ENCODE peak calls at places on chromosomes 3 and 15, in four cellular contexts. One of them, this sample, is unnamed.

GRCh38 chr15:78618064-78618463 is 2.7 kb downstream of the CHRNA3 start:
- DNase-seq in neural progenitor cell: no peak
- DNase-seq in testis: no peak
- DNase-seq in choroid plexus epithelial cell: no peak
- DNase-seq in this sample: no peak

GRCh38 chr3:111045564-111045963 is 26.1 kb upstream of the NECTIN3 start:
- DNase-seq in neural progenitor cell: no peak
- DNase-seq in testis: no peak
- DNase-seq in choroid plexus epithelial cell: peak
- DNase-seq in this sample: peak

GRCh38 chr15:88878720-88879184 is 16.6 kb downstream of the HAPLN3 start:
- DNase-seq in neural progenitor cell: peak
- DNase-seq in testis: peak
- DNase-seq in choroid plexus epithelial cell: peak
- DNase-seq in this sample: peak

GRCh38 chr3:140863481-140864084 is 78.1 kb upstream of the SLC25A36 start:
- DNase-seq in neural progenitor cell: peak
- DNase-seq in testis: peak
- DNase-seq in choroid plexus epithelial cell: peak
- DNase-seq in this sample: peak

GRCh38 chr3:119575507-119575906 is 3.8 kb upstream of the ADPRH start:
- DNase-seq in neural progenitor cell: no peak
- DNase-seq in testis: no peak
- DNase-seq in choroid plexus epithelial cell: no peak
- DNase-seq in this sample: no peak

GRCh38 chr3:110165753-110166152 is 828.4 kb upstream of the DPPA4 start:
- DNase-seq in neural progenitor cell: peak
- DNase-seq in testis: no peak
- DNase-seq in choroid plexus epithelial cell: peak
- DNase-seq in this sample: peak

GRCh38 chr3:14486460-14486859 is 53.7 kb downstream of the GRIP2 start:
- DNase-seq in neural progenitor cell: no peak
- DNase-seq in testis: no peak
- DNase-seq in choroid plexus epithelial cell: no peak
- DNase-seq in this sample: no peak

GRCh38 chr3:62319570-62320243 is 53.6 kb downstream of the FEZF2 start:
- DNase-seq in neural progenitor cell: no peak
- DNase-seq in testis: no peak
- DNase-seq in choroid plexus epithelial cell: no peak
- DNase-seq in this sample: no peak

GRCh38 chr3:43388188-43388587 is 101.8 kb downstream of the SNRK start:
- DNase-seq in neural progenitor cell: no peak
- DNase-seq in testis: no peak
- DNase-seq in choroid plexus epithelial cell: no peak
- DNase-seq in this sample: no peak

GRCh38 chr3:43388909-43389308 is 102.6 kb downstream of the SNRK start:
- DNase-seq in neural progenitor cell: no peak
- DNase-seq in testis: no peak
- DNase-seq in choroid plexus epithelial cell: peak
- DNase-seq in this sample: no peak

GRCh38 chr3:43390255-43390588 is 103.9 kb downstream of the SNRK start:
- DNase-seq in neural progenitor cell: no peak
- DNase-seq in testis: no peak
- DNase-seq in choroid plexus epithelial cell: no peak
- DNase-seq in this sample: no peak

GRCh38 chr3:43391621-43392020 is 105.3 kb downstream of the SNRK start:
- DNase-seq in neural progenitor cell: no peak
- DNase-seq in testis: no peak
- DNase-seq in choroid plexus epithelial cell: no peak
- DNase-seq in this sample: no peak

DNA sequence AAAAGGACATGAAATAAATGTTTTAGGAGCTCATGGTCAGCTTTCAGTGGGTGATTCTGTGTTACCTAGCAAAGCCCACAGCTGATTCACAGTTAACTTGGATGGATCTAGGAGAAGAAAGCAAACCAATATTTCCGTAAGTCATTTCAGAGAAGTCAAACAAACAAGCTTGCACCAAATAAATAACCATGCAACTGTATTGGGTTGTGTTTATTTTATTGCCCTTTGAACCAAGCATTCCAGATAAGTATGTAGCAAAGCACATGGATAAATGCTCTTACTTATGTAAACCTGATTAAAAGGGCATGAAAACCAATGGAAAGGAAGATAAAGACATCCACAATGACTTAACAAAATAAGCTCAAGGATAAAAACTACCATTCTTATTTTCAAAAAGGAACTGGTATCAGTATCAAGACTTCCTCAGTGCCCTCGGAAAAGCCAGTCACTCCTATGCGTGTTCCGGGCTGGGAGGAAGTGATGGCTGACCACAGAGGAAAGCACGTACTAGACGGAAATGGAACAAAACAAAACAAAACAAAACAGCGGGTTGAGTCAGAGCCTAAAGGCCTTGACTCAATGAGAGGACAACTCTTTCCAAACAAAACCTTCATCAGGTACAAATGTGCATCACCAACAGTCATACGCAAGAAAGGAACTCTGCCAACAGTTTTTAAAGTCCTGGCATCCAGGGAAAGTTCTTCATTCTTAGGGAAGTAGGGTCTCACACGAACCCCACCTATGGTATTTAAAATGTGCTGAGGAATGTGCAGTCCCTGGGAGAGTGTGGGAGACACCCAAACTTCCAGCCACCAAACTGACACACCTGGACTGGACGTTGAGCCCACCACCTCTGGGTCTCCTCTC is 103.3 kb downstream of the SNRK start:
- DNase-seq in neural progenitor cell: no peak
- DNase-seq in testis: no peak
- DNase-seq in choroid plexus epithelial cell: peak
- DNase-seq in this sample: peak
- TF ChIP-seq CTCF in neural progenitor cell: no peak
- TF ChIP-seq CTCF in testis: no peak
- TF ChIP-seq CTCF in choroid plexus epithelial cell: no peak
- TF ChIP-seq CTCF in this sample: no peak

DNA sequence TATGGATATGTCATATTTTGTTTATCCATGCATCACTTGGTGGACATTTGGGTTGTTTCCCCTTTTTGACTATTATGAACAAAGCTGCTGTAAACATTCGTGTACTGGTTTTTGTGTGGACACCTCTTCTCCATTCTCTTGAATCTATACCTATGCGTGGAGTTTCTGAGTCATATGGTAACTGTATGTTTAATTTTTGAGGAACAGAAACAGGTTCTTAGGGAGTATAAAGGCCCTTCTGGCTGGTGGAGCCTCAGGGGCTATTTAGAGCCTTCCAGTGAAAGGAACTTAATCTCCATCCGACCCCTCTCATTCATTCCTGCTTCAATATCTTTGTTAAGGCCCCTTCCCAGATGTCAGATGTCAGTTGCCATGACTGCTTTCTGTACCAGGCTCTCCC is 14.1 kb upstream of the CTXND1 start:
- DNase-seq in neural progenitor cell: no peak
- DNase-seq in testis: no peak
- DNase-seq in choroid plexus epithelial cell: no peak
- DNase-seq in this sample: no peak
- TF ChIP-seq CTCF in neural progenitor cell: no peak
- TF ChIP-seq CTCF in testis: no peak
- TF ChIP-seq CTCF in choroid plexus epithelial cell: no peak
- TF ChIP-seq CTCF in this sample: no peak

DNA sequence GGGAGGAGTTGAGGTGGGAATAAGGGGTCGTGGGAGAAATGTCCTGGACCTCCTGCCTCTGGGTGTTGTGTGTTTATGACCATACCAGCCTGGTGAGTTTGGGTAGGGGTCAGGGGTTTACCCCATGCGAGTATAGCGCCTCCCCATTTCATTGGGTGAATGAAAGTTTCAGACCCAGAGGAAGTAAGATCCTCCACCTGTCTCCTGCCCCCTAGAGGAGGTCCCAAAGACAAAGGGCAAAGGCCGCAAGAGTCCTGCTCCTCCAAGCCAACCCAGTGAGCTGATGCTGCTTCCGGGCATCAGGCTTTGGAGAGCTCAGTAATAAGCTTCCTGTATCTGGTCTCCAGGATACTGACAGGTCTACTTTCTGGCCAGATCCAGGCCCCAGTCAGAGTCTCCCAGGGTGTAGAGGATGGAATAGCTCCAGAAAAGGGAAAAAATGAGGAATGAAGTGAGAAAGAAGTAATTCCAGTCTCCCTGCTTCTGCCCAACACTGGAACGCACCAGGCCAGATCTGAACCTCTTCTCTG is 6.4 kb upstream of the TBC1D21 start:
- DNase-seq in neural progenitor cell: peak
- DNase-seq in testis: no peak
- DNase-seq in choroid plexus epithelial cell: no peak
- DNase-seq in this sample: no peak
- TF ChIP-seq CTCF in neural progenitor cell: peak
- TF ChIP-seq CTCF in testis: no peak
- TF ChIP-seq CTCF in choroid plexus epithelial cell: peak
- TF ChIP-seq CTCF in this sample: no peak

GRCh38 chr15:79863886-79864285 is 32.9 kb downstream of the MTHFS start:
- DNase-seq in neural progenitor cell: no peak
- DNase-seq in testis: no peak
- DNase-seq in choroid plexus epithelial cell: no peak
- DNase-seq in this sample: peak

GRCh38 chr15:79853492-79854328 is 43.1 kb downstream of the MTHFS start:
- DNase-seq in neural progenitor cell: peak
- DNase-seq in testis: peak
- DNase-seq in choroid plexus epithelial cell: peak
- DNase-seq in this sample: peak

GRCh38 chr15:79858469-79858868 is 38.3 kb downstream of the MTHFS start:
- DNase-seq in neural progenitor cell: no peak
- DNase-seq in testis: no peak
- DNase-seq in choroid plexus epithelial cell: peak
- DNase-seq in this sample: peak
- TF ChIP-seq CTCF in neural progenitor cell: peak
- TF ChIP-seq CTCF in testis: no peak
- TF ChIP-seq CTCF in choroid plexus epithelial cell: peak
- TF ChIP-seq CTCF in this sample: peak

GRCh38 chr3:66378256-66378655 is 122.6 kb downstream of the LRIG1 start:
- DNase-seq in neural progenitor cell: peak
- DNase-seq in testis: no peak
- DNase-seq in choroid plexus epithelial cell: peak
- DNase-seq in this sample: peak
- TF ChIP-seq CTCF in neural progenitor cell: peak
- TF ChIP-seq CTCF in testis: no peak
- TF ChIP-seq CTCF in choroid plexus epithelial cell: peak
- TF ChIP-seq CTCF in this sample: peak

GRCh38 chr15:59722032-59722431 is 32.9 kb upstream of the BNIP2 start:
- DNase-seq in neural progenitor cell: no peak
- DNase-seq in testis: no peak
- DNase-seq in choroid plexus epithelial cell: no peak
- DNase-seq in this sample: no peak

GRCh38 chr15:59723686-59724336 is 34.7 kb upstream of the BNIP2 start:
- DNase-seq in neural progenitor cell: no peak
- DNase-seq in testis: no peak
- DNase-seq in choroid plexus epithelial cell: no peak
- DNase-seq in this sample: no peak

GRCh38 chr15:59722451-59722850 is 33.3 kb upstream of the BNIP2 start:
- DNase-seq in neural progenitor cell: no peak
- DNase-seq in testis: no peak
- DNase-seq in choroid plexus epithelial cell: no peak
- DNase-seq in this sample: no peak

DNA sequence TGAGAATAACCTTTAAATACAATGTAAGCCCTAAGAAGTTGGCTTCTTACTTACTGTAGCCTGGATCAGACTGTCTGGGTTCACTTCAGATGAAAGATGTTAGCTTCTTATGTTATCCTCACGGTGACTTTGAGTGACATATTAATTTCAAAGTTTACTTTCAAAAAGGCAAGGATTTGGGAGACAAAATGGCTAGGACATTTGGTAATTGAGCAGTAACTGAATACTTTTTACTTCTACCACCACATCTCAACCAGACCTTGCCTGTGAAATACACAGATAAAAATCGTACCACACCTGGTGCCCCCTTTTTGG is 36.0 kb upstream of the BNIP2 start:
- DNase-seq in neural progenitor cell: no peak
- DNase-seq in testis: no peak
- DNase-seq in choroid plexus epithelial cell: no peak
- DNase-seq in this sample: no peak
- TF ChIP-seq CTCF in neural progenitor cell: no peak
- TF ChIP-seq CTCF in testis: no peak
- TF ChIP-seq CTCF in choroid plexus epithelial cell: no peak
- TF ChIP-seq CTCF in this sample: no peak

DNA sequence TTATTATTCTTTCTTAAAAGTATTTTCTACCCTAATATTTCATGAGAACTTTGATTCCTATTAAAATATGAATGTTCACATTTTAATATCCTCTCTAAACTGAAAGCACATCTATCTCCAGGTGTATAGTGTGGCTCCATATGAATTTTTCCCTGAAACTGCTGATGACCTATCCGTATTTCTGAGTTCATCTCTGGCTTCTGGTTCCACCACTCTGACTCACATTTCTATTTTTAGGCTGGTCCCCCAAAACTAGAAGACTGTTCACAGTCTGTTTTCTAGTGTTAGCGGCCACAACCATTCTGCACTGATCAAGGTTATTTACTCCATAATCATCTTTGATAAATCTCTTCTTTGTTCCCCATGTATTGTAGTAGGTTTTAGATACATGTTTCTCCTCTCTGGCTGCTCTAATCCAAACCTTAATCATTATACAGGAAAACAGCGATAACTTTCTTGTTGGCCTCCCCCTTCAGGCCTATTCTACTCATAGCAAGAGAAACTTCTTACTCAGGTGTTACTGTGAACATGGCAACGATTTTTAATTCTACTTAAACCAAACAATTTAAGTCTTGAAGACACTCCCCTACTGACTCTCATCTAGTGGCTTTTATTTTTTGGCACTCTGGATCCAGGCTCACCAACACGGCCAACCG is 12.8 kb downstream of the ADPGK start:
- DNase-seq in neural progenitor cell: no peak
- DNase-seq in testis: no peak
- DNase-seq in choroid plexus epithelial cell: peak
- DNase-seq in this sample: peak
- TF ChIP-seq CTCF in neural progenitor cell: peak
- TF ChIP-seq CTCF in testis: no peak
- TF ChIP-seq CTCF in choroid plexus epithelial cell: peak
- TF ChIP-seq CTCF in this sample: peak

GRCh38 chr3:24650839-24651238 is 156.2 kb upstream of the THRB start:
- DNase-seq in neural progenitor cell: no peak
- DNase-seq in testis: no peak
- DNase-seq in choroid plexus epithelial cell: no peak
- DNase-seq in this sample: no peak
- TF ChIP-seq CTCF in neural progenitor cell: no peak
- TF ChIP-seq CTCF in testis: no peak
- TF ChIP-seq CTCF in choroid plexus epithelial cell: no peak
- TF ChIP-seq CTCF in this sample: no peak

This sample was measured in fibroblast of mammary gland.